ENCODE peak calls at places on chromosome X, in ten cellular contexts. O, Q, H, N, J, G, V, M, K and L are unnamed samples. For H3K36me3, the result is how much of the 10 kb centered on the place peaks cover.

GRCh38 chrX:107293056-107293455 is 86.6 kb downstream of the DNAAF6 start:
- DNase-seq in O (no peak), Q (no peak), H (no peak), N (no peak), J (no peak), G (no peak), V (no peak), M (no peak), K (no peak), L (no peak)

GRCh38 chrX:150036181-150036580 is 97.9 kb upstream of the EOLA2 start:
- DNase-seq in O (peak), Q (no peak), H (peak), N (no peak), J (peak), G (no peak), V (no peak), M (no peak), K (no peak), L (no peak)

GRCh38 chrX:105694839-105695238 is 127.5 kb upstream of the NRK start:
- DNase-seq in O (no peak), Q (no peak), H (no peak), N (no peak), J (peak), G (no peak), V (no peak), M (no peak), K (no peak), L (no peak)

GRCh38 chrX:119942831-119943184 is 743 bp downstream of the NKAP start:
- DNase-seq in O (no peak), Q (no peak), H (peak), N (no peak), J (peak), G (no peak), V (no peak), M (no peak), K (no peak), L (no peak)

GRCh38 chrX:46831620-46832327 is 5.1 kb upstream of the RP2 start:
- DNase-seq in O (no peak), Q (no peak), H (peak), N (no peak), J (peak), G (no peak), V (no peak), M (no peak), K (no peak), L (no peak)

GRCh38 chrX:46376246-46376885 is 168.9 kb downstream of the ZNF674 start:
- DNase-seq in O (no peak), Q (no peak), H (peak), N (peak), J (peak), G (no peak), V (no peak), M (no peak), K (peak), L (no peak)

GRCh38 chrX:123881330-123881729 is 21.5 kb downstream of the XIAP start:
- DNase-seq in O (no peak), Q (no peak), H (no peak), N (no peak), J (peak), G (no peak), V (no peak), M (no peak), K (no peak), L (no peak)

GRCh38 chrX:39756086-39756883 is 341.5 kb downstream of the BCOR start:
- DNase-seq in O (peak), Q (no peak), H (no peak), N (no peak), J (no peak), G (no peak), V (no peak), M (no peak), K (no peak), L (no peak)

GRCh38 chrX:96919672-96920071 is 36.0 kb downstream of the RPA4 start:
- DNase-seq in O (no peak), Q (no peak), H (no peak), N (no peak), J (no peak), G (no peak), V (no peak), M (no peak), K (no peak), L (no peak)

GRCh38 chrX:22088326-22088725 is 56.2 kb downstream of the PHEX start:
- DNase-seq in O (no peak), Q (no peak), H (no peak), N (no peak), J (no peak), G (no peak), V (no peak), M (no peak), K (no peak), L (no peak)

GRCh38 chrX:110282922-110283321 is 35.0 kb downstream of the AMMECR1 start:
- DNase-seq in O (no peak), Q (no peak), H (no peak), N (no peak), J (no peak), G (no peak), V (no peak), M (no peak), K (no peak), L (no peak)

GRCh38 chrX:34632404-34632803 is 24.7 kb downstream of the TMEM47 start:
- DNase-seq in O (no peak), Q (no peak), H (no peak), N (no peak), J (no peak), G (no peak), V (no peak), M (no peak), K (no peak), L (no peak)

GRCh38 chrX:73215263-73215662 is 612 bp upstream of the NAP1L2 start:
- DNase-seq in O (no peak), Q (no peak), H (no peak), N (peak), J (no peak), G (no peak), V (no peak), M (peak), K (no peak), L (no peak)

GRCh38 chrX:9644335-9644734 is 121.3 kb downstream of the GPR143 start:
- DNase-seq in O (no peak), Q (no peak), H (no peak), N (no peak), J (no peak), G (no peak), V (peak), M (peak), K (peak), L (no peak)

GRCh38 chrX:36683507-36683906 is 324.7 kb upstream of the FAM47C start:
- DNase-seq in O (no peak), Q (no peak), H (no peak), N (no peak), J (no peak), G (no peak), V (no peak), M (no peak), K (no peak), L (no peak)

GRCh38 chrX:52574416-52575275 is 57.8 kb upstream of the XAGE1B start:
- DNase-seq in O (peak), Q (no peak), H (peak), N (peak), J (peak), G (no peak), V (peak), M (peak), K (peak), L (peak)

GRCh38 chrX:21375795-21376069 is 1.5 kb downstream of the CNKSR2 start:
- DNase-seq in O (no peak), Q (no peak), H (no peak), N (peak), J (no peak), G (no peak), V (no peak), M (no peak), K (peak), L (no peak)

GRCh38 chrX:47748576-47748975 is 88.1 kb upstream of the ZNF81 start:
- DNase-seq in O (no peak), Q (no peak), H (no peak), N (no peak), J (no peak), G (no peak), V (no peak), M (no peak), K (no peak), L (no peak)

GRCh38 chrX:135973025-135973547 is 702 bp downstream of the MMGT1 start:
- DNase-seq in O (peak), Q (no peak), H (peak), N (peak), J (peak), G (peak), V (no peak), M (no peak), K (no peak), L (no peak)

GRCh38 chrX:93985621-93986020 is 311.6 kb downstream of the FAM133A start:
- DNase-seq in O (no peak), Q (no peak), H (no peak), N (no peak), J (peak), G (no peak), V (no peak), M (no peak), K (no peak), L (no peak)

GRCh38 chrX:138775501-138775900 is 64.0 kb upstream of the FGF13 start:
- DNase-seq in O (no peak), Q (no peak), H (no peak), N (peak), J (peak), G (no peak), V (no peak), M (no peak), K (no peak), L (no peak)

GRCh38 chrX:107708762-107709161 is 66.8 kb downstream of the TSC22D3 start:
- DNase-seq in O (no peak), Q (no peak), H (no peak), N (no peak), J (no peak), G (no peak), V (no peak), M (no peak), K (no peak), L (peak)

GRCh38 chrX:77723684-77724083 is 62.3 kb downstream of the ATRX start:
- DNase-seq in O (no peak), Q (no peak), H (no peak), N (no peak), J (no peak), G (no peak), V (no peak), M (no peak), K (no peak), L (no peak)

GRCh38 chrX:12352922-12353321 is 214.6 kb downstream of the FRMPD4 start:
- DNase-seq in O (no peak), Q (no peak), H (no peak), N (peak), J (no peak), G (no peak), V (no peak), M (no peak), K (no peak), L (no peak)

GRCh38 chrX:111098874-111099273 is 2.9 kb downstream of the PAK3 start:
- DNase-seq in O (peak), Q (peak), H (no peak), N (peak), J (peak), G (peak), V (peak), M (peak), K (peak), L (peak)

GRCh38 chrX:105645667-105646354 is 176.5 kb upstream of the NRK start:
- DNase-seq in O (no peak), Q (no peak), H (no peak), N (no peak), J (peak), G (no peak), V (no peak), M (no peak), K (no peak), L (no peak)

GRCh38 chrX:31969714-31970113 is 897.9 kb upstream of the FTHL17 start:
- DNase-seq in O (no peak), Q (no peak), H (no peak), N (no peak), J (no peak), G (no peak), V (no peak), M (no peak), K (no peak), L (no peak)

GRCh38 chrX:19790829-19791228 is 96.6 kb downstream of the SH3KBP1 start:
- DNase-seq in O (no peak), Q (no peak), H (no peak), N (no peak), J (no peak), G (no peak), V (no peak), M (no peak), K (no peak), L (no peak)

GRCh38 chrX:119399772-119400101 is 601 bp downstream of the SLC25A43 start:
- DNase-seq in O (no peak), Q (no peak), H (no peak), N (peak), J (no peak), G (no peak), V (no peak), M (no peak), K (no peak), L (no peak)

GRCh38 chrX:134933911-134934310 is 56.9 kb upstream of the SMIM10 start:
- DNase-seq in O (no peak), Q (peak), H (no peak), N (no peak), J (no peak), G (no peak), V (no peak), M (no peak), K (no peak), L (no peak)

GRCh38 chrX:70806081-70806480 is 102.4 kb downstream of the TEX11 start:
- DNase-seq in O (no peak), Q (no peak), H (no peak), N (no peak), J (no peak), G (no peak), V (no peak), M (no peak), K (no peak), L (no peak)
- H3K4me3 ChIP-seq in O (no peak), Q (no peak), H (no peak), N (no peak), J (no peak), G (no peak), V (no peak), M (no peak), K (no peak), L (no peak)

GRCh38 chrX:49166914-49167739 is 4.6 kb downstream of the MAGIX start:
- DNase-seq in O (no peak), Q (peak), H (peak), N (peak), J (peak), G (peak), V (peak), M (peak), K (peak), L (peak)
- H3K27ac ChIP-seq in O (peak), Q (peak), H (peak), N (no peak), J (peak), G (peak), V (peak), M (peak), K (peak), L (peak)

GRCh38 chrX:56130013-56130412 is 102.1 kb upstream of the KLF8 start:
- DNase-seq in O (no peak), Q (no peak), H (no peak), N (no peak), J (no peak), G (no peak), V (no peak), M (no peak), K (no peak), L (no peak)
- H3K36me3 ChIP-seq in O (under half), Q (under half), H (under half), N (under half), J (under half), G (under half), V (under half), M (under half), K (under half), L (under half)

GRCh38 chrX:102708900-102709299 is 3.3 kb upstream of the GPRASP2 start:
- DNase-seq in O (no peak), Q (no peak), H (no peak), N (no peak), J (no peak), G (no peak), V (no peak), M (no peak), K (no peak), L (no peak)

GRCh38 chrX:102712967-102713677 is 874 bp downstream of the GPRASP2 start:
- DNase-seq in O (peak), Q (peak), H (peak), N (peak), J (peak), G (peak), V (no peak), M (no peak), K (peak), L (no peak)

GRCh38 chrX:102711872-102712215 is 404 bp upstream of the GPRASP2 start:
- DNase-seq in O (no peak), Q (no peak), H (no peak), N (peak), J (no peak), G (peak), V (no peak), M (no peak), K (no peak), L (no peak)

GRCh38 chrX:102714994-102715393 is 2.7 kb downstream of the GPRASP2 start:
- DNase-seq in O (no peak), Q (no peak), H (no peak), N (peak), J (no peak), G (no peak), V (no peak), M (no peak), K (no peak), L (no peak)

GRCh38 chrX:102712216-102712966 is at the start of gene GPRASP2:
- DNase-seq in O (peak), Q (peak), H (no peak), N (peak), J (peak), G (peak), V (no peak), M (peak), K (peak), L (peak)
- H3K4me3 ChIP-seq in O (peak), Q (peak), H (peak), N (peak), J (peak), G (peak), V (peak), M (peak), K (peak), L (peak)

GRCh38 chrX:132488092-132488749 is 617 bp downstream of the MBNL3 start:
- DNase-seq in O (no peak), Q (no peak), H (no peak), N (no peak), J (peak), G (no peak), V (no peak), M (peak), K (peak), L (no peak)
- H3K27ac ChIP-seq in O (peak), Q (peak), H (no peak), N (no peak), J (peak), G (peak), V (peak), M (peak), K (peak), L (no peak)

GRCh38 chrX:2487366-2487765 is 13.4 kb downstream of the DHRSX start:
- DNase-seq in O (no peak), Q (no peak), H (no peak), N (no peak), J (no peak), G (no peak), V (no peak), M (no peak), K (no peak), L (no peak)

GRCh38 chrX:2486476-2487133 is 14.2 kb downstream of the DHRSX start:
- DNase-seq in O (no peak), Q (no peak), H (no peak), N (no peak), J (no peak), G (no peak), V (no peak), M (no peak), K (no peak), L (no peak)

GRCh38 chrX:2490634-2491033 is 10.1 kb downstream of the DHRSX start:
- DNase-seq in O (no peak), Q (no peak), H (no peak), N (no peak), J (no peak), G (no peak), V (no peak), M (no peak), K (no peak), L (no peak)

GRCh38 chrX:2489446-2490445 is 11.0 kb downstream of the DHRSX start:
- DNase-seq in O (no peak), Q (no peak), H (no peak), N (no peak), J (no peak), G (peak), V (no peak), M (no peak), K (no peak), L (no peak)

GRCh38 chrX:2488621-2489285 is 12.0 kb downstream of the DHRSX start:
- DNase-seq in O (no peak), Q (no peak), H (no peak), N (no peak), J (no peak), G (no peak), V (no peak), M (no peak), K (no peak), L (no peak)
- H3K36me3 ChIP-seq in O (under half), Q (under half), H (under half), N (under half), J (under half), G (under half), V (under half), M (under half), K (under half), L (under half)

DNA sequence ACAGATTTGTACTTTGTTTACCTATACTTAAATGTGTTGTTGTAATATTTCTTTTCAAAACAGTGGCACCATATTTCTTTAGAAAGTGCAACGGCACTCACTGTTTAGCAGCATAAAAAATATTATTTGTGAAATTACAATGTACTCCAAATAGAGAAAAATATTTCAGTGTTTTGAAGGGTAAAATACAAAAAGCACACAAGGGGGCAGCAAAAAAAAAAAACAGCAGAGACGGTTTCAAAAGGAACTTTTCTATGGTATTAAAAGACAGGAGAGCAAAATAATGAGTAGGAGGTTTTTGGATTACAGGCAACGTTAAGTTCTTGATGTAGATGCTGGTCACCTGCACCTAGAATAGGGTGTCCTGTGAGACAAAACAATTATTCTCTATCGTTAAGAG is 2.0 kb downstream of the NUDT11 start:
- DNase-seq in O (no peak), Q (no peak), H (no peak), N (no peak), J (peak), G (no peak), V (no peak), M (no peak), K (no peak), L (no peak)
- H3K4me3 ChIP-seq in O (no peak), Q (no peak), H (no peak), N (peak), J (no peak), G (no peak), V (no peak), M (no peak), K (no peak), L (no peak)

DNA sequence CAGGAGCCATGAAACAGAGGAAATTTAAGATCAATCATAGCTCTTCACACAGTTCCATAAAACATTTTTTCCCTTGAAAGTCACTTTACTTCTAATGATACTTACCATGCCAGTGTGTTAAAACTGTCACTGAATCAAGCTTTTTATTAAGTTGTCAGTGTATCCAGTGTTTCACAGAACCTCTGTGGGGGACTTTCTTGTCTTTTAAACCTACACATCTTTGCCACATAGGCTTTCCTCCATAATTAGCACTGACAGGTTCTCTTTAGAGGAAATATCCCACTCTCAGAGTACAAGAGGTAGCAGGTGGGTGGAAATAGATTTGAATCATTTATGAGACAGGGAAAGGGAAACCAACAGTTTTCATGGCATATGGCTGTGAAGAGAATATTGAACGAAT is 25.8 kb upstream of the DYNLT3 start:
- DNase-seq in O (no peak), Q (no peak), H (no peak), N (no peak), J (no peak), G (no peak), V (no peak), M (no peak), K (no peak), L (no peak)
- H3K27ac ChIP-seq in O (no peak), Q (no peak), H (no peak), N (no peak), J (peak), G (no peak), V (no peak), M (no peak), K (no peak), L (no peak)